ENCODE peak calls at places on chromosome 20, in nine cellular contexts. One of them, this sample, is unnamed. For H3K36me3, the result is how much of the 10 kb centered on the place peaks cover.

GRCh38 chr20:10621159-10621558 is 52.6 kb downstream of the JAG1 start:
- DNase-seq in left ventricle myocardium inferior: no peak
- DNase-seq in fibroblast of lung: no peak
- DNase-seq in neural progenitor cell: no peak
- DNase-seq in heart left ventricle: no peak
- DNase-seq in naive thymus-derived CD4-positive, alpha-beta T cell: no peak
- DNase-seq in astrocyte: no peak
- DNase-seq in brain microvascular endothelial cell: no peak
- DNase-seq in sigmoid colon: no peak
- DNase-seq in this sample: no peak

GRCh38 chr20:24911461-24911860 is 37.6 kb upstream of the CST7 start:
- DNase-seq in left ventricle myocardium inferior: no peak
- DNase-seq in fibroblast of lung: no peak
- DNase-seq in neural progenitor cell: no peak
- DNase-seq in heart left ventricle: no peak
- DNase-seq in naive thymus-derived CD4-positive, alpha-beta T cell: no peak
- DNase-seq in astrocyte: no peak
- DNase-seq in brain microvascular endothelial cell: no peak
- DNase-seq in sigmoid colon: no peak
- DNase-seq in this sample: no peak

GRCh38 chr20:53011640-53012039 is 39.5 kb downstream of the TSHZ2 start:
- DNase-seq in left ventricle myocardium inferior: no peak
- DNase-seq in fibroblast of lung: no peak
- DNase-seq in neural progenitor cell: no peak
- DNase-seq in heart left ventricle: no peak
- DNase-seq in naive thymus-derived CD4-positive, alpha-beta T cell: no peak
- DNase-seq in astrocyte: no peak
- DNase-seq in brain microvascular endothelial cell: no peak
- DNase-seq in sigmoid colon: no peak
- DNase-seq in this sample: no peak

GRCh38 chr20:61349447-61350165 is 97.5 kb downstream of the CDH4 start:
- DNase-seq in left ventricle myocardium inferior: no peak
- DNase-seq in fibroblast of lung: no peak
- DNase-seq in neural progenitor cell: no peak
- DNase-seq in heart left ventricle: no peak
- DNase-seq in naive thymus-derived CD4-positive, alpha-beta T cell: no peak
- DNase-seq in astrocyte: no peak
- DNase-seq in brain microvascular endothelial cell: no peak
- DNase-seq in sigmoid colon: peak
- DNase-seq in this sample: no peak

GRCh38 chr20:5081196-5081595 is 38.6 kb downstream of the PCNA start:
- DNase-seq in left ventricle myocardium inferior: no peak
- DNase-seq in fibroblast of lung: no peak
- DNase-seq in neural progenitor cell: no peak
- DNase-seq in heart left ventricle: no peak
- DNase-seq in naive thymus-derived CD4-positive, alpha-beta T cell: no peak
- DNase-seq in astrocyte: no peak
- DNase-seq in brain microvascular endothelial cell: no peak
- DNase-seq in sigmoid colon: no peak
- DNase-seq in this sample: no peak

GRCh38 chr20:63307538-63308217 is 14.7 kb downstream of the COL20A1 start:
- DNase-seq in left ventricle myocardium inferior: peak
- DNase-seq in fibroblast of lung: no peak
- DNase-seq in neural progenitor cell: no peak
- DNase-seq in heart left ventricle: peak
- DNase-seq in naive thymus-derived CD4-positive, alpha-beta T cell: no peak
- DNase-seq in astrocyte: no peak
- DNase-seq in brain microvascular endothelial cell: no peak
- DNase-seq in sigmoid colon: no peak
- DNase-seq in this sample: no peak

GRCh38 chr20:61628480-61628879 is 376.4 kb downstream of the CDH4 start:
- DNase-seq in left ventricle myocardium inferior: no peak
- DNase-seq in fibroblast of lung: no peak
- DNase-seq in neural progenitor cell: no peak
- DNase-seq in heart left ventricle: no peak
- DNase-seq in naive thymus-derived CD4-positive, alpha-beta T cell: no peak
- DNase-seq in astrocyte: no peak
- DNase-seq in brain microvascular endothelial cell: no peak
- DNase-seq in sigmoid colon: no peak
- DNase-seq in this sample: no peak

GRCh38 chr20:56504373-56505005 is 20.1 kb upstream of the FAM209A start:
- DNase-seq in left ventricle myocardium inferior: no peak
- DNase-seq in fibroblast of lung: no peak
- DNase-seq in neural progenitor cell: peak
- DNase-seq in heart left ventricle: no peak
- DNase-seq in naive thymus-derived CD4-positive, alpha-beta T cell: peak
- DNase-seq in astrocyte: no peak
- DNase-seq in brain microvascular endothelial cell: no peak
- DNase-seq in sigmoid colon: no peak
- DNase-seq in this sample: no peak

GRCh38 chr20:14948416-14948815 is 611.0 kb upstream of the FLRT3 start:
- DNase-seq in left ventricle myocardium inferior: no peak
- DNase-seq in fibroblast of lung: no peak
- DNase-seq in neural progenitor cell: peak
- DNase-seq in heart left ventricle: no peak
- DNase-seq in naive thymus-derived CD4-positive, alpha-beta T cell: no peak
- DNase-seq in astrocyte: no peak
- DNase-seq in brain microvascular endothelial cell: no peak
- DNase-seq in sigmoid colon: no peak
- DNase-seq in this sample: no peak

GRCh38 chr20:62427172-62428007 is at the start of gene RBBP8NL:
- DNase-seq in left ventricle myocardium inferior: no peak
- DNase-seq in fibroblast of lung: no peak
- DNase-seq in neural progenitor cell: no peak
- DNase-seq in heart left ventricle: no peak
- DNase-seq in naive thymus-derived CD4-positive, alpha-beta T cell: no peak
- DNase-seq in astrocyte: no peak
- DNase-seq in brain microvascular endothelial cell: no peak
- DNase-seq in sigmoid colon: no peak
- DNase-seq in this sample: no peak

GRCh38 chr20:32918751-32919150 is 60.0 kb downstream of the EFCAB8 start:
- DNase-seq in left ventricle myocardium inferior: no peak
- DNase-seq in fibroblast of lung: no peak
- DNase-seq in neural progenitor cell: no peak
- DNase-seq in heart left ventricle: no peak
- DNase-seq in naive thymus-derived CD4-positive, alpha-beta T cell: no peak
- DNase-seq in astrocyte: no peak
- DNase-seq in brain microvascular endothelial cell: no peak
- DNase-seq in sigmoid colon: no peak
- DNase-seq in this sample: no peak

GRCh38 chr20:58349586-58349985 is 39.4 kb upstream of the VAPB start:
- DNase-seq in left ventricle myocardium inferior: no peak
- DNase-seq in fibroblast of lung: peak
- DNase-seq in neural progenitor cell: no peak
- DNase-seq in heart left ventricle: no peak
- DNase-seq in naive thymus-derived CD4-positive, alpha-beta T cell: no peak
- DNase-seq in astrocyte: peak
- DNase-seq in brain microvascular endothelial cell: peak
- DNase-seq in sigmoid colon: no peak
- DNase-seq in this sample: no peak

GRCh38 chr20:58366016-58366415 is 23.0 kb upstream of the VAPB start:
- DNase-seq in left ventricle myocardium inferior: no peak
- DNase-seq in fibroblast of lung: no peak
- DNase-seq in neural progenitor cell: no peak
- DNase-seq in heart left ventricle: no peak
- DNase-seq in naive thymus-derived CD4-positive, alpha-beta T cell: no peak
- DNase-seq in astrocyte: no peak
- DNase-seq in brain microvascular endothelial cell: no peak
- DNase-seq in sigmoid colon: no peak
- DNase-seq in this sample: no peak

GRCh38 chr20:62300319-62300718 is 2.5 kb upstream of the ADRM1 start:
- DNase-seq in left ventricle myocardium inferior: no peak
- DNase-seq in fibroblast of lung: no peak
- DNase-seq in neural progenitor cell: no peak
- DNase-seq in heart left ventricle: no peak
- DNase-seq in naive thymus-derived CD4-positive, alpha-beta T cell: no peak
- DNase-seq in astrocyte: no peak
- DNase-seq in brain microvascular endothelial cell: no peak
- DNase-seq in sigmoid colon: no peak
- DNase-seq in this sample: no peak

GRCh38 chr20:44393608-44394519 is 38.4 kb downstream of the HNF4A start:
- DNase-seq in left ventricle myocardium inferior: no peak
- DNase-seq in fibroblast of lung: no peak
- DNase-seq in neural progenitor cell: no peak
- DNase-seq in heart left ventricle: no peak
- DNase-seq in naive thymus-derived CD4-positive, alpha-beta T cell: no peak
- DNase-seq in astrocyte: no peak
- DNase-seq in brain microvascular endothelial cell: no peak
- DNase-seq in sigmoid colon: no peak
- DNase-seq in this sample: no peak
- H3K4me3 ChIP-seq in left ventricle myocardium inferior: no peak
- H3K4me3 ChIP-seq in fibroblast of lung: no peak
- H3K4me3 ChIP-seq in neural progenitor cell: no peak
- H3K4me3 ChIP-seq in heart left ventricle: no peak
- H3K4me3 ChIP-seq in naive thymus-derived CD4-positive, alpha-beta T cell: no peak
- H3K4me3 ChIP-seq in astrocyte: no peak
- H3K4me3 ChIP-seq in brain microvascular endothelial cell: no peak
- H3K4me3 ChIP-seq in sigmoid colon: no peak
- H3K4me3 ChIP-seq in this sample: no peak

GRCh38 chr20:49906101-49906604 is 9.2 kb downstream of the SPATA2 start:
- DNase-seq in left ventricle myocardium inferior: no peak
- DNase-seq in fibroblast of lung: no peak
- DNase-seq in neural progenitor cell: no peak
- DNase-seq in heart left ventricle: peak
- DNase-seq in naive thymus-derived CD4-positive, alpha-beta T cell: no peak
- DNase-seq in astrocyte: no peak
- DNase-seq in brain microvascular endothelial cell: no peak
- DNase-seq in sigmoid colon: peak
- DNase-seq in this sample: no peak

GRCh38 chr20:49906615-49907154 is 8.6 kb downstream of the SPATA2 start:
- DNase-seq in left ventricle myocardium inferior: no peak
- DNase-seq in fibroblast of lung: no peak
- DNase-seq in neural progenitor cell: no peak
- DNase-seq in heart left ventricle: no peak
- DNase-seq in naive thymus-derived CD4-positive, alpha-beta T cell: no peak
- DNase-seq in astrocyte: no peak
- DNase-seq in brain microvascular endothelial cell: no peak
- DNase-seq in sigmoid colon: no peak
- DNase-seq in this sample: no peak

GRCh38 chr20:49909499-49910339 is 5.6 kb downstream of the SPATA2 start:
- DNase-seq in left ventricle myocardium inferior: no peak
- DNase-seq in fibroblast of lung: no peak
- DNase-seq in neural progenitor cell: peak
- DNase-seq in heart left ventricle: peak
- DNase-seq in naive thymus-derived CD4-positive, alpha-beta T cell: no peak
- DNase-seq in astrocyte: no peak
- DNase-seq in brain microvascular endothelial cell: no peak
- DNase-seq in sigmoid colon: no peak
- DNase-seq in this sample: no peak

GRCh38 chr20:49907405-49908257 is 7.7 kb downstream of the SPATA2 start:
- DNase-seq in left ventricle myocardium inferior: no peak
- DNase-seq in fibroblast of lung: no peak
- DNase-seq in neural progenitor cell: no peak
- DNase-seq in heart left ventricle: peak
- DNase-seq in naive thymus-derived CD4-positive, alpha-beta T cell: no peak
- DNase-seq in astrocyte: no peak
- DNase-seq in brain microvascular endothelial cell: no peak
- DNase-seq in sigmoid colon: no peak
- DNase-seq in this sample: no peak

DNA sequence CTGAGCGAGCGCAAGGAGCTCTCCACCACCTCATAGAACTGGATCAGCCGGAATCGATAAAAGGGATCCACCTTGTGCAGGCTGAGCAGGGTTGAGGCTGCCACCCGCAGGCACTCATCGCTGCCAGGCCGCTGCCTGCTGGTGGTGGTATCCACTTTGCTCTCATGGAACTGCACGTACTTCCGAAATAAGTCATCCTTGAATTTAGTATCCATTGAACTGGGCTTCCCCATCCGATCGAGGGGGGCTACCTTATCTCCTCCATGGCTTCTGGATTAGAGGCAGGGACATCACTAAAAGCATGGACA is 7.1 kb downstream of the SPATA2 start:
- DNase-seq in left ventricle myocardium inferior: no peak
- DNase-seq in fibroblast of lung: no peak
- DNase-seq in neural progenitor cell: no peak
- DNase-seq in heart left ventricle: no peak
- DNase-seq in naive thymus-derived CD4-positive, alpha-beta T cell: no peak
- DNase-seq in astrocyte: no peak
- DNase-seq in brain microvascular endothelial cell: no peak
- DNase-seq in sigmoid colon: no peak
- DNase-seq in this sample: no peak
- H3K36me3 ChIP-seq in left ventricle myocardium inferior: under half
- H3K36me3 ChIP-seq in fibroblast of lung: under half
- H3K36me3 ChIP-seq in neural progenitor cell: under half
- H3K36me3 ChIP-seq in heart left ventricle: under half
- H3K36me3 ChIP-seq in naive thymus-derived CD4-positive, alpha-beta T cell: under half
- H3K36me3 ChIP-seq in astrocyte: under half
- H3K36me3 ChIP-seq in brain microvascular endothelial cell: under half
- H3K36me3 ChIP-seq in sigmoid colon: under half
- H3K36me3 ChIP-seq in this sample: half or more

DNA sequence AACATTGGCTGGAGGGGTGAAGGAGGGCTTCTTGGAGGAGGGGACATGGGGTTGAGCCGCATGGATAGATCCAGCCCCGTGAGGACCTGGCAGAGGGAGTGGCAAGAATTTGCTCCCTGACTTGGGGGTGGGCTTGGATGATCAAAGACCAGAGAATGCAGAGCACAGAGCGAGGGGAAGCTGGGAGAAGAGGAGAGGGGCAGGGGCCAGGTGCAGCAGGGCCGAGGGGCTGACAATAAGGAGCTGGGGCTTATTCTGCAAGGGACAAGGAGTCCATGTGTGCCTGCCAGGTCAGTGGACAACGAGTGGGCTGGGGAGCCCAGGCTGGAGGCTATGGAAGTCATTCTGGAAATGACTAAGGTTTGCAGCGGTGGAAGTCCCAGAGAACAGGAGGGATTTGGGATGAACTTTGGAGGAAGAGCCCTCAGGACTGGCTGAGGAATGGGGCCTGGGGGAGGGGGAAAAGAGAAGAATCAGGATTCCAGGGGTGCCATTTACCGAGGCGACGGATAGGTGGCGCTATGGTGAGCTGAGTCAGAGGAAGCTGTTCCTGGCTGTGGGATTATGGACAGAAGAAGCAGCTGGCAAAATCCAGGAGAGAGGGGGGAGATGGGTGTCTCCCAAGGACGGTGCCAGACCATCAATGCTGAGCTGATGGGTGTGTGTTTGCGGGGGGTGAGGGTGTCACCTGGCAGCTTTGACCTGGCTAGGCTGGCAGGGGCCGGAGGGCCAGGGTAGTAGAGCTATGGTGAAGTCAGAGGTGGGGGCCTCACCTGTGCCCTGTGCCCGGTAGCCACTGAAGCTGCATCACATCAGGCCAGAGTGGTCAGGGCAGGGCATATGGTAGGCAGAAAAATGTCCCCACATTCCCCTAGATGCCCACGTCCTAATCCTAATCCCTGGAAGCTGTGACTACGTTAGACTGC is 7.8 kb downstream of the KCNG1 start:
- DNase-seq in left ventricle myocardium inferior: no peak
- DNase-seq in fibroblast of lung: peak
- DNase-seq in neural progenitor cell: peak
- DNase-seq in heart left ventricle: no peak
- DNase-seq in naive thymus-derived CD4-positive, alpha-beta T cell: no peak
- DNase-seq in astrocyte: peak
- DNase-seq in brain microvascular endothelial cell: peak
- DNase-seq in sigmoid colon: no peak
- DNase-seq in this sample: peak
- H3K4me3 ChIP-seq in left ventricle myocardium inferior: no peak
- H3K4me3 ChIP-seq in fibroblast of lung: no peak
- H3K4me3 ChIP-seq in neural progenitor cell: no peak
- H3K4me3 ChIP-seq in heart left ventricle: no peak
- H3K4me3 ChIP-seq in naive thymus-derived CD4-positive, alpha-beta T cell: no peak
- H3K4me3 ChIP-seq in astrocyte: no peak
- H3K4me3 ChIP-seq in brain microvascular endothelial cell: no peak
- H3K4me3 ChIP-seq in sigmoid colon: no peak
- H3K4me3 ChIP-seq in this sample: no peak

GRCh38 chr20:41173791-41174341 is 36.5 kb downstream of the PLCG1 start:
- DNase-seq in left ventricle myocardium inferior: no peak
- DNase-seq in fibroblast of lung: no peak
- DNase-seq in neural progenitor cell: no peak
- DNase-seq in heart left ventricle: no peak
- DNase-seq in naive thymus-derived CD4-positive, alpha-beta T cell: no peak
- DNase-seq in astrocyte: no peak
- DNase-seq in brain microvascular endothelial cell: no peak
- DNase-seq in sigmoid colon: no peak
- DNase-seq in this sample: no peak
- H3K36me3 ChIP-seq in left ventricle myocardium inferior: under half
- H3K36me3 ChIP-seq in fibroblast of lung: under half
- H3K36me3 ChIP-seq in neural progenitor cell: under half
- H3K36me3 ChIP-seq in heart left ventricle: under half
- H3K36me3 ChIP-seq in naive thymus-derived CD4-positive, alpha-beta T cell: under half
- H3K36me3 ChIP-seq in astrocyte: half or more
- H3K36me3 ChIP-seq in brain microvascular endothelial cell: half or more
- H3K36me3 ChIP-seq in sigmoid colon: under half
- H3K36me3 ChIP-seq in this sample: half or more

This sample was measured in OCI-LY7.